ENCODE peak calls at places on chromosome 20, in ten cellular contexts. Z is effector memory CD4-positive, alpha-beta T cell; X is effector memory CD8-positive, alpha-beta T cell; A is NCI-H526; T is NCI-H1694; H is ureter; S is stimulated activated CD8-positive, alpha-beta memory T cell treated with anti-CD3 and anti-CD28 coated beads, Interleukin-7, amount 100 ng/mL, for 4 hours; I is nephron progenitor cell; R is A549; V is Right ventricle myocardium inferior. J is an unnamed sample.

GRCh38 chr20:41344477-41344876 is 3.9 kb downstream of the LPIN3 start:
- DNase-seq in X (no peak), R (no peak), V (no peak), S (no peak), T (no peak), A (no peak), I (no peak), H (peak), Z (no peak), J (no peak)

GRCh38 chr20:48686238-48687096 is 141.3 kb downstream of the PREX1 start:
- DNase-seq in I (no peak), T (no peak), X (no peak), R (no peak), A (no peak), Z (no peak), V (no peak), H (no peak), S (no peak), J (no peak)

GRCh38 chr20:49877254-49877990 is 37.9 kb downstream of the SPATA2 start:
- DNase-seq in S (no peak), I (no peak), R (no peak), V (no peak), T (no peak), X (no peak), H (no peak), A (no peak), Z (no peak), J (no peak)

GRCh38 chr20:50191566-50192363 is 1.1 kb downstream of the CEBPB start:
- DNase-seq in X (peak), T (no peak), V (no peak), S (peak), I (peak), H (peak), A (peak), Z (peak), R (no peak), J (peak)

GRCh38 chr20:48781634-48782033 is 46.2 kb downstream of the PREX1 start:
- DNase-seq in R (no peak), A (no peak), I (no peak), T (no peak), S (no peak), Z (no peak), H (no peak), X (no peak), V (no peak), J (no peak)

GRCh38 chr20:18019068-18019467 is 38.6 kb downstream of the OVOL2 start:
- DNase-seq in Z (no peak), V (no peak), S (no peak), T (no peak), X (no peak), A (peak), H (no peak), R (peak), I (no peak), J (no peak)

GRCh38 chr20:12383770-12384304 is 466.1 kb downstream of the BTBD3 start:
- DNase-seq in R (no peak), S (no peak), A (no peak), T (no peak), H (no peak), V (no peak), X (no peak), Z (no peak), I (no peak), J (no peak)

GRCh38 chr20:61845276-61845675 is 220.4 kb downstream of the TAF4 start:
- DNase-seq in V (peak), R (no peak), A (no peak), S (no peak), H (no peak), T (no peak), Z (no peak), X (no peak), I (peak), J (no peak)

GRCh38 chr20:208937-209566 is 18.0 kb upstream of the DEFB129 start:
- DNase-seq in H (no peak), I (no peak), Z (no peak), T (peak), R (peak), A (peak), X (peak), S (no peak), V (no peak), J (peak)

GRCh38 chr20:64244870-64245603 is 10.5 kb upstream of the PCMTD2 start:
- DNase-seq in S (no peak), R (no peak), X (no peak), H (no peak), T (no peak), I (no peak), A (no peak), Z (no peak), V (peak), J (no peak)

J was measured in T-helper 2 cell.